ENCODE peak calls at places on chromosomes 5 and 9, in eight cellular contexts. One of them, this sample, is unnamed.

GRCh38 chr9:5113994-5114748 is 71.3 kb downstream of the INSL6 start:
- DNase-seq in brain microvascular endothelial cell: no peak
- DNase-seq in cardiac septum: peak; percentile 75
- DNase-seq in SW480: no peak
- DNase-seq in SK-N-DZ: no peak
- DNase-seq in NCI-H345: no peak
- DNase-seq in AG04449: no peak
- DNase-seq in H7: no peak
- DNase-seq in this sample: no peak

GRCh38 chr5:112951124-112951702 is 25.4 kb upstream of the DCP2 start:
- DNase-seq in AG04449: no peak
- DNase-seq in SW480: no peak
- DNase-seq in NCI-H345: no peak
- DNase-seq in cardiac septum: no peak
- DNase-seq in H7: no peak
- DNase-seq in SK-N-DZ: no peak
- DNase-seq in brain microvascular endothelial cell: no peak
- DNase-seq in this sample: no peak

GRCh38 chr9:94168203-94169000 is 84.1 kb downstream of the PTPDC1 start:
- DNase-seq in H7: no peak
- DNase-seq in NCI-H345: no peak
- DNase-seq in SK-N-DZ: no peak
- DNase-seq in AG04449: no peak
- DNase-seq in SW480: no peak
- DNase-seq in cardiac septum: no peak
- DNase-seq in brain microvascular endothelial cell: no peak
- DNase-seq in this sample: no peak

GRCh38 chr5:97534166-97534565 is 351.1 kb upstream of the RIOK2 start:
- DNase-seq in SW480: peak; percentile 89
- DNase-seq in cardiac septum: no peak
- DNase-seq in H7: peak; percentile 61
- DNase-seq in brain microvascular endothelial cell: peak; percentile 93
- DNase-seq in NCI-H345: peak; percentile 2
- DNase-seq in AG04449: peak; percentile 77
- DNase-seq in SK-N-DZ: peak; percentile 45
- DNase-seq in this sample: peak; percentile 75

GRCh38 chr5:151739939-151740335 is 18.5 kb downstream of the ATOX1 start:
- DNase-seq in cardiac septum: no peak
- DNase-seq in SK-N-DZ: no peak
- DNase-seq in NCI-H345: no peak
- DNase-seq in brain microvascular endothelial cell: peak; percentile 82
- DNase-seq in AG04449: peak; percentile 95
- DNase-seq in H7: peak; percentile 54
- DNase-seq in SW480: peak; percentile 76
- DNase-seq in this sample: peak; percentile 77

GRCh38 chr5:68217476-68217984 is 2.0 kb downstream of the PIK3R1 start:
- DNase-seq in cardiac septum: no peak
- DNase-seq in NCI-H345: no peak
- DNase-seq in AG04449: no peak
- DNase-seq in SW480: peak; percentile 6
- DNase-seq in SK-N-DZ: no peak
- DNase-seq in H7: no peak
- DNase-seq in brain microvascular endothelial cell: no peak
- DNase-seq in this sample: no peak

GRCh38 chr9:127726871-127727270 is 8.2 kb downstream of the TOR2A start:
- DNase-seq in brain microvascular endothelial cell: no peak
- DNase-seq in cardiac septum: no peak
- DNase-seq in H7: no peak
- DNase-seq in AG04449: no peak
- DNase-seq in SW480: no peak
- DNase-seq in SK-N-DZ: no peak
- DNase-seq in NCI-H345: no peak
- DNase-seq in this sample: no peak

GRCh38 chr5:147658293-147658932 is 124.1 kb downstream of the JAKMIP2 start:
- DNase-seq in H7: peak; percentile 19
- DNase-seq in AG04449: no peak
- DNase-seq in NCI-H345: no peak
- DNase-seq in cardiac septum: no peak
- DNase-seq in SK-N-DZ: no peak
- DNase-seq in brain microvascular endothelial cell: no peak
- DNase-seq in SW480: peak; percentile 38
- DNase-seq in this sample: no peak

GRCh38 chr9:36802171-36802920 is 229.7 kb downstream of the MELK start:
- DNase-seq in cardiac septum: no peak
- DNase-seq in H7: no peak
- DNase-seq in SK-N-DZ: peak; percentile 37
- DNase-seq in brain microvascular endothelial cell: peak; percentile 70
- DNase-seq in NCI-H345: peak; percentile 55
- DNase-seq in SW480: no peak
- DNase-seq in AG04449: no peak
- DNase-seq in this sample: peak; percentile 6

GRCh38 chr5:110880413-110880812 is 141.6 kb downstream of the SLC25A46 start:
- DNase-seq in NCI-H345: peak; percentile 12
- DNase-seq in cardiac septum: no peak
- DNase-seq in SK-N-DZ: no peak
- DNase-seq in H7: no peak
- DNase-seq in SW480: no peak
- DNase-seq in brain microvascular endothelial cell: peak; percentile 79
- DNase-seq in AG04449: peak; percentile 19
- DNase-seq in this sample: peak; percentile 83